ENCODE peak calls at places on chromosomes 16 and 17, in eight cellular contexts. A is WTC11, G is breast epithelium, Q is H7, N is Peyer's patch, K is NCI-H510A treated with DMSO at 0.1 percent for 48 hours, C is H54, U is hypothalamus. D is an unnamed sample.

GRCh38 chr16:83513006-83513755 is 294.6 kb upstream of the HSBP1 start:
- DNase-seq in G (no peak), C (peak), A (no peak), U (no peak), K (no peak), N (no peak), Q (no peak), D (no peak)

GRCh38 chr17:5035356-5035755 is at the start of gene SLC52A1:
- DNase-seq in N (peak), G (no peak), A (peak), C (no peak), U (no peak), K (no peak), Q (peak), D (no peak)

GRCh38 chr17:15444805-15445204 is 22.6 kb downstream of the CDRT4 start:
- DNase-seq in N (no peak), Q (no peak), C (no peak), U (no peak), A (no peak), G (no peak), K (no peak), D (no peak)

GRCh38 chr17:2214887-2215615 is 88.5 kb downstream of the SMG6 start:
- DNase-seq in G (no peak), K (no peak), U (no peak), N (peak), Q (no peak), C (no peak), A (no peak), D (no peak)

GRCh38 chr16:66984902-66985311 is 3.5 kb upstream of the CES4A start:
- DNase-seq in Q (no peak), A (no peak), C (no peak), G (no peak), K (no peak), N (no peak), U (no peak), D (no peak)

GRCh38 chr17:75109047-75109406 is 742 bp upstream of the ARMC7 start:
- DNase-seq in K (no peak), A (no peak), C (no peak), Q (peak), N (no peak), U (no peak), G (no peak), D (no peak)

GRCh38 chr16:1012722-1013592 is 31.4 kb downstream of the SOX8 start:
- DNase-seq in K (no peak), Q (peak), N (no peak), G (no peak), U (no peak), C (no peak), A (no peak), D (no peak)

GRCh38 chr16:85314633-85315032 is 202.4 kb upstream of the CIBAR2 start:
- DNase-seq in G (no peak), N (no peak), Q (no peak), A (no peak), U (no peak), C (no peak), K (no peak), D (no peak)

GRCh38 chr16:49639739-49640388 is 216.0 kb downstream of the ZNF423 start:
- DNase-seq in U (no peak), Q (peak), A (peak), K (no peak), G (no peak), N (no peak), C (no peak), D (no peak)

GRCh38 chr17:60901222-60901621 is 223.6 kb downstream of the BCAS3 start:
- DNase-seq in K (no peak), C (no peak), A (no peak), G (no peak), N (no peak), U (no peak), Q (no peak), D (no peak)

GRCh38 chr17:32481193-32481592 is 5.6 kb upstream of the CDK5R1 start:
- DNase-seq in N (no peak), A (no peak), Q (no peak), U (no peak), K (no peak), G (no peak), C (no peak), D (no peak)

GRCh38 chr17:39008633-39009032 is 41.4 kb upstream of the FBXO47 start:
- DNase-seq in Q (no peak), C (no peak), N (no peak), A (no peak), G (no peak), U (no peak), K (no peak), D (no peak)

GRCh38 chr16:85473326-85473725 is 139.8 kb upstream of the GSE1 start:
- DNase-seq in G (no peak), K (no peak), A (no peak), N (no peak), U (no peak), Q (peak), C (no peak), D (no peak)

GRCh38 chr16:84091460-84091859 is 25.3 kb downstream of the MBTPS1 start:
- DNase-seq in A (no peak), Q (no peak), K (no peak), C (no peak), U (no peak), N (no peak), G (no peak), D (no peak)

GRCh38 chr16:85991856-85992255 is 92.9 kb downstream of the IRF8 start:
- DNase-seq in U (no peak), K (no peak), A (no peak), Q (no peak), G (no peak), N (peak), C (no peak), D (no peak)

GRCh38 chr16:11618107-11618717 is 31.5 kb upstream of the LITAF start:
- DNase-seq in K (no peak), A (no peak), G (no peak), U (no peak), N (no peak), C (no peak), Q (peak), D (no peak)

GRCh38 chr17:1486802-1487695 is 5.4 kb downstream of the MYO1C start:
- DNase-seq in K (no peak), N (peak), G (peak), C (no peak), U (no peak), A (peak), Q (peak), D (peak)

GRCh38 chr17:56114469-56114868 is 38.8 kb upstream of the ANKFN1 start:
- DNase-seq in G (no peak), C (no peak), U (no peak), N (no peak), Q (no peak), K (peak), A (no peak), D (no peak)

GRCh38 chr17:13550291-13550690 is 51.4 kb downstream of the HS3ST3A1 start:
- DNase-seq in Q (no peak), C (no peak), U (no peak), G (no peak), N (no peak), K (no peak), A (no peak), D (no peak)

GRCh38 chr16:69329369-69330285 is 761 bp downstream of the PDF start:
- DNase-seq in U (no peak), A (peak), K (no peak), C (peak), G (no peak), N (peak), Q (no peak), D (no peak)

GRCh38 chr16:79605999-79606398 is 5.5 kb upstream of the MAF start:
- DNase-seq in G (no peak), U (no peak), Q (peak), N (no peak), C (no peak), K (no peak), A (no peak), D (no peak)

GRCh38 chr16:56795011-56795410 is 65.1 kb downstream of the NUP93 start:
- DNase-seq in A (no peak), N (no peak), K (no peak), G (no peak), U (no peak), Q (no peak), C (no peak), D (no peak)

GRCh38 chr16:82358601-82359221 is 188.7 kb upstream of the MPHOSPH6 start:
- DNase-seq in N (no peak), U (no peak), C (no peak), K (peak), G (peak), Q (no peak), A (no peak), D (peak)

GRCh38 chr16:70627696-70628095 is 18.7 kb upstream of the IL34 start:
- DNase-seq in G (no peak), N (no peak), K (no peak), U (no peak), A (no peak), C (no peak), Q (no peak), D (no peak)

D was measured in stomach.